ENCODE peak calls at places on chromosome 5, in four cellular contexts. T is PC-3, R is colonic mucosa, B is astrocyte of the spinal cord. L is an unnamed sample.

GRCh38 chr5:172293054-172293744 is 9.6 kb upstream of the UBTD2 start:
- DNase-seq in T (peak), R (peak), B (peak), L (peak)

GRCh38 chr5:60382761-60383160 is 317.2 kb downstream of the DEPDC1B start:
- DNase-seq in T (peak), R (no peak), B (peak), L (peak)

GRCh38 chr5:59810041-59810440 is 83.5 kb downstream of the PDE4D start:
- DNase-seq in T (peak), R (peak), B (peak), L (peak)

GRCh38 chr5:170844651-170845050 is 17.2 kb upstream of the RANBP17 start:
- DNase-seq in T (no peak), R (no peak), B (no peak), L (no peak)

GRCh38 chr5:143041-143440 is 48.3 kb upstream of the LRRC14B start:
- DNase-seq in T (no peak), R (no peak), B (no peak), L (no peak)

GRCh38 chr5:36897616-36898015 is 21.0 kb downstream of the NIPBL start:
- DNase-seq in T (no peak), R (no peak), B (peak), L (peak)

GRCh38 chr5:94932259-94932658 is 313.8 kb downstream of the SLF1 start:
- DNase-seq in T (no peak), R (no peak), B (no peak), L (no peak)

GRCh38 chr5:33008751-33009418 is 297.8 kb downstream of the NPR3 start:
- DNase-seq in T (peak), R (peak), B (peak), L (peak)

GRCh38 chr5:176540476-176540899 is 3.3 kb upstream of the RNF44 start:
- DNase-seq in T (no peak), R (no peak), B (no peak), L (peak)

GRCh38 chr5:40312205-40312604 is 367.5 kb upstream of the PTGER4 start:
- DNase-seq in T (no peak), R (no peak), B (no peak), L (no peak)

GRCh38 chr5:169808118-169808581 is 171.1 kb downstream of the DOCK2 start:
- DNase-seq in T (no peak), R (no peak), B (no peak), L (no peak)

GRCh38 chr5:148697177-148697820 is 43.0 kb upstream of the HTR4 start:
- DNase-seq in T (peak), R (no peak), B (peak), L (peak)

GRCh38 chr5:102911973-102912372 is 156.9 kb downstream of the PAM start:
- DNase-seq in T (peak), R (no peak), B (peak), L (peak)

GRCh38 chr5:3023678-3024077 is 272.2 kb upstream of the IRX2 start:
- DNase-seq in T (no peak), R (no peak), B (no peak), L (no peak)

GRCh38 chr5:32450952-32451351 is 6.4 kb upstream of the ZFR start:
- DNase-seq in T (peak), R (no peak), B (no peak), L (no peak)

GRCh38 chr5:83964235-83964634 is 243.6 kb upstream of the HAPLN1 start:
- DNase-seq in T (peak), R (no peak), B (no peak), L (peak)

GRCh38 chr5:133035224-133035623 is 8.9 kb upstream of the ZCCHC10 start:
- DNase-seq in T (no peak), R (no peak), B (no peak), L (no peak)
- TF ChIP-seq CTCF in T (no peak), R (no peak), B (no peak), L (no peak)

GRCh38 chr5:77066191-77066590 is 20.9 kb downstream of the ZBED3 start:
- DNase-seq in T (no peak), R (no peak), B (no peak), L (no peak)

GRCh38 chr5:77066823-77067442 is 20.2 kb downstream of the ZBED3 start:
- DNase-seq in T (peak), R (no peak), B (peak), L (peak)

GRCh38 chr5:77065256-77065655 is 21.8 kb downstream of the ZBED3 start:
- DNase-seq in T (no peak), R (no peak), B (no peak), L (no peak)

GRCh38 chr5:77064040-77064439 is 23.0 kb downstream of the ZBED3 start:
- DNase-seq in T (no peak), R (no peak), B (no peak), L (no peak)
- TF ChIP-seq CTCF in T (peak), R (no peak), B (no peak), L (no peak)

GRCh38 chr5:77621440-77621839 is 17.1 kb downstream of the OTP start:
- DNase-seq in T (no peak), R (no peak), B (no peak), L (no peak)

GRCh38 chr5:77623341-77623740 is 15.2 kb downstream of the OTP start:
- DNase-seq in T (no peak), R (no peak), B (no peak), L (no peak)

GRCh38 chr5:77616920-77617319 is 21.6 kb downstream of the OTP start:
- DNase-seq in T (no peak), R (no peak), B (no peak), L (no peak)

DNA sequence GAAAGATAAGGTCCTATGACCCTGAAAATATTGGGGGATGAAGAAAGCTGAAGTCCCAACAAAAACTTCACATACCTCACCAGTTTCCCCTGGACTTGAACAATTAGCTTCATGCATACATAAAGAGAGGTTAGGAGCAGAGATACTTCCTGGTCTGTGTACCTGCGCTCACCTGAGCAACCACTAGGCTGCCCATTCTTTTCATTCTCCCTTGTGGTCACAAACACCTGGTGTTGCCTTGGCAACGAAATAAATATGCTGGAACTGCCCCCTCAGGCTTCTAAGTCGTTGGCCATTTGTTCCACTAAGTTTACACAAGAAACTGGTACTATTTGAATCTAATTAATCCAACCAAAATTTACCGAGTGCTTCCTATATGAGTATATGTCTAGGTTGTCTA is 18.1 kb downstream of the OTP start:
- DNase-seq in T (peak), R (no peak), B (no peak), L (no peak)
- TF ChIP-seq CTCF in T (peak), R (no peak), B (no peak), L (no peak)

GRCh38 chr5:142597546-142598337 is 88.1 kb downstream of the FGF1 start:
- DNase-seq in T (peak), R (no peak), B (peak), L (peak)
- TF ChIP-seq CTCF in T (peak), R (no peak), B (peak), L (no peak)

GRCh38 chr5:75336625-75337336 is at the start of gene HMGCR:
- DNase-seq in T (peak), R (peak), B (peak), L (peak)
- TF ChIP-seq CTCF in T (peak), R (no peak), B (peak), L (peak)

GRCh38 chr5:145681686-145682085 is 153.5 kb downstream of the PRELID2 start:
- DNase-seq in T (peak), R (peak), B (peak), L (peak)
- TF ChIP-seq CTCF in T (peak), R (peak), B (peak), L (peak)

DNA sequence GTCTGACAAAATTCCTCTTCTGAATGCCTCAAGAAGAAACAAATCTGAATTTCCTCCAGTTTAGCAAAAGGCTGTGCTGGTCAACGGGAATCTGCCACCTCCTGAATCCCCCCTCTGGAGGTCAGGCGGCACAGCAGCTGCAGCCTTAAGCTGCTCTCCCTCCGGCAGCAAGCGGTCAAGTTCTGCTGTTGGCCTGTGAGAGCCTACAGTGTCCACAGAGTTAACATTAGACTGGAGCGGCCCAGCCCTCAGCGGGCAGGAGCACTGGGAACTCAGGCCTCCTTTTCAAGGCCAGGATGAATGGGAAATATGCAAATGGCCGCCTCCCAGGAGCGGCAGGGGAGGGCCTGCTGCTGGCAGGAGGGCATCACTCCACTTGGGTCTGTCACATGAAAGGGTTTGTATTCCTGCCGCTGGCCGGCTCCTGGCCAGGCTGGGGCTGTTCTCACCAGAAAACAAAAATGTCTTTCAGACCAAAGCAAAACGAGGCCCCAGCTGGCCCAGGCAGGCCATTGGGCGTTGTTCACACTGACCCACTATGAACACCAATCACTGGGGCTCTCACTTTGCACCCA is 8.2 kb downstream of the ACSL6 start:
- DNase-seq in T (no peak), R (no peak), B (peak), L (peak)
- TF ChIP-seq CTCF in T (no peak), R (no peak), B (peak), L (peak)

DNA sequence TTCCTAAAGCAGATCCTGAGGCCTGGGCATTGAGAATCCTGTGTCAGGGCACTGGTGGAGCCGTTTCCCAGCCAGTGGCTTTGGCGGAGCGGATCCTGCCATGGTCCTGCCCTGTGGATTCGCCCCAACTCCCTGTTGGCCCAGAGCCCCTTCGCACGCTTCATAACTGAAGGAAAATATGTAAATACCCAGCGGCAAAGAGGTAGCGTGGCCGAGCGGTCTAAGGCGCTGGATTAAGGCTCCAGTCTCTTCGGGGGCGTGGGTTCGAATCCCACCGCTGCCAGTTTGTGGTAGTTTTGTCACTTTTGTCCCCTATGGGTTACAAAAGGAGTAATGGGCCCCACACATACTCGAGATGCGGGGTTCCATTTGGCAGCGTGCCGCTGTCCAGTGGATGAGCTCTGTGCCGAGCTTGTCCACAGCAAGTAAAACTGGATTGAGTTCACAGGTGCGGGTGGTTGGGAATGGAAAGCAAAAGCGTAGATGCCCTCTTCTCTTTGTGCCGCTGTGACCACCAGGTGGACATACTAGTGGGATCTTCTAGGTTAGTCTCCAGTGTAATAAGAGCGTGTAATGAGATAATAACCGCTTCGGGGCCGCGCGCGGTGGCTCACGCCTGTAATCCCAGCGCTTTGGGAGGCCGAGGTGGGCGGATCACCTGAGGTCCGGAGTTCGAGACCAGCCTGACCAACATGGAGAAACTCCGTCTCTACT is 17.3 kb downstream of the TRIM7 start:
- DNase-seq in T (peak), R (peak), B (peak), L (peak)
- TF ChIP-seq CTCF in T (peak), R (no peak), B (peak), L (peak)

L was measured in fibroblast of villous mesenchyme.